ENCODE peak calls at places on chromosomes 6 and 20, in six cellular contexts. S is breast epithelium, E is PC-3, B is mammary epithelial cell, M is GM23248, C is Karpas-422. L is an unnamed sample.

GRCh38 chr6:14464049-14464448 is 346.5 kb downstream of the CD83 start:
- DNase-seq in B (peak; percentile 46), M (peak; percentile 42), S (no peak), E (no peak), C (no peak), L (peak; percentile 24)

GRCh38 chr6:131844243-131844841 is 36.5 kb downstream of the ENPP1 start:
- DNase-seq in B (no peak), C (no peak), M (peak; percentile 46), E (peak; percentile 74), S (no peak), L (no peak)

GRCh38 chr20:58993332-58994248 is 12.5 kb downstream of the NELFCD start:
- DNase-seq in E (peak; percentile 25), B (no peak), M (no peak), S (no peak), C (peak; percentile 51), L (no peak)

GRCh38 chr6:43807228-43808061 is 37.4 kb downstream of the VEGFA start:
- DNase-seq in B (no peak), E (no peak), S (no peak), M (peak; percentile 12), C (no peak), L (no peak)

GRCh38 chr20:37294262-37294981 is 5.0 kb downstream of the MANBAL start:
- DNase-seq in B (no peak), M (peak; percentile 90), C (no peak), S (no peak), E (no peak), L (no peak)

GRCh38 chr20:17685168-17685567 is 3.1 kb upstream of the RRBP1 start:
- DNase-seq in E (no peak), M (no peak), C (no peak), B (peak; percentile 16), S (no peak), L (no peak)

GRCh38 chr6:164832410-164832809 is 477.0 kb downstream of the C6orf118 start:
- DNase-seq in E (no peak), M (no peak), B (no peak), C (no peak), S (no peak), L (no peak)

GRCh38 chr6:88381289-88381642 is 215.1 kb upstream of the CNR1 start:
- DNase-seq in C (no peak), M (no peak), S (no peak), B (no peak), E (no peak), L (no peak)

GRCh38 chr6:130320908-130321307 is 44.9 kb upstream of the TMEM200A start:
- DNase-seq in C (no peak), B (no peak), M (peak; percentile 30), E (peak; percentile 37), S (no peak), L (no peak)

GRCh38 chr6:97085772-97086171 is 161.2 kb downstream of the KLHL32 start:
- DNase-seq in M (peak; percentile 80), S (no peak), C (no peak), E (no peak), B (no peak), L (no peak)

GRCh38 chr6:167811040-167811439 is 15.7 kb upstream of the AFDN start:
- DNase-seq in S (no peak), B (no peak), C (no peak), M (no peak), E (no peak), L (no peak)

GRCh38 chr20:51387125-51387865 is 155.2 kb downstream of the NFATC2 start:
- DNase-seq in B (no peak), E (no peak), M (no peak), S (no peak), C (peak; percentile 81), L (peak; percentile 71)

GRCh38 chr6:89335164-89335563 is 17.4 kb downstream of the UBE2J1 start:
- DNase-seq in S (no peak), M (no peak), C (no peak), B (no peak), E (no peak), L (no peak)

GRCh38 chr6:116492331-116493067 is 18.9 kb upstream of the CALHM5 start:
- DNase-seq in S (no peak), C (no peak), M (no peak), B (no peak), E (no peak), L (peak; percentile 13)

GRCh38 chr6:33787954-33788693 is 806 bp downstream of the LEMD2 start:
- DNase-seq in M (peak; percentile 89), B (peak; percentile 66), E (peak; percentile 56), S (peak; percentile 64), C (peak; percentile 83), L (peak; percentile 88)

GRCh38 chr20:33927703-33928102 is 66.0 kb upstream of the RALY start:
- DNase-seq in S (no peak), E (no peak), C (no peak), M (no peak), B (no peak), L (no peak)

GRCh38 chr6:88072462-88072861 is 24.8 kb downstream of the SPACA1 start:
- DNase-seq in B (no peak), C (no peak), E (peak; percentile 2), S (no peak), M (no peak), L (no peak)

GRCh38 chr20:23566199-23566932 is 1.9 kb downstream of the CST9L start:
- DNase-seq in B (no peak), C (no peak), E (no peak), S (no peak), M (no peak), L (no peak)

GRCh38 chr6:145137425-145137824 is 597.9 kb downstream of the EPM2A start:
- DNase-seq in M (peak; percentile 47), B (no peak), E (peak; percentile 42), S (no peak), C (peak; percentile 69), L (no peak)

GRCh38 chr6:133645000-133645619 is 243.8 kb upstream of the TCF21 start:
- DNase-seq in B (no peak), M (peak; percentile 53), C (no peak), E (no peak), S (no peak), L (no peak)

GRCh38 chr20:2756056-2756611 is 44.3 kb downstream of the CPXM1 start:
- DNase-seq in M (peak; percentile 55), E (peak; percentile 71), B (no peak), S (no peak), C (no peak), L (peak; percentile 91)

GRCh38 chr6:128696651-128697391 is 176.4 kb upstream of the PTPRK start:
- DNase-seq in E (peak; percentile 87), S (no peak), C (no peak), B (peak; percentile 71), M (peak; percentile 79), L (no peak)

GRCh38 chr20:12057778-12058177 is 140.1 kb downstream of the BTBD3 start:
- DNase-seq in B (no peak), E (no peak), M (no peak), S (no peak), C (no peak), L (peak; percentile 49)

GRCh38 chr6:31139599-31139998 is 733 bp upstream of the PSORS1C2 start:
- DNase-seq in B (no peak), C (no peak), E (peak; percentile 30), S (peak; percentile 51), M (peak; percentile 33), L (peak; percentile 87)

GRCh38 chr20:16707674-16708073 is 22.2 kb upstream of the SNRPB2 start:
- DNase-seq in C (peak; percentile 59), M (no peak), B (peak; percentile 9), E (peak; percentile 5), S (no peak), L (no peak)

GRCh38 chr6:17318435-17319165 is 37.4 kb downstream of the RBM24 start:
- DNase-seq in M (no peak), B (no peak), E (no peak), S (no peak), C (no peak), L (no peak)

GRCh38 chr6:17315262-17315661 is 34.1 kb downstream of the RBM24 start:
- DNase-seq in M (no peak), S (no peak), B (no peak), E (no peak), C (no peak), L (no peak)

GRCh38 chr6:17311595-17312311 is 30.6 kb downstream of the RBM24 start:
- DNase-seq in C (no peak), B (no peak), E (no peak), M (peak; percentile 4), S (no peak), L (no peak)

DNA sequence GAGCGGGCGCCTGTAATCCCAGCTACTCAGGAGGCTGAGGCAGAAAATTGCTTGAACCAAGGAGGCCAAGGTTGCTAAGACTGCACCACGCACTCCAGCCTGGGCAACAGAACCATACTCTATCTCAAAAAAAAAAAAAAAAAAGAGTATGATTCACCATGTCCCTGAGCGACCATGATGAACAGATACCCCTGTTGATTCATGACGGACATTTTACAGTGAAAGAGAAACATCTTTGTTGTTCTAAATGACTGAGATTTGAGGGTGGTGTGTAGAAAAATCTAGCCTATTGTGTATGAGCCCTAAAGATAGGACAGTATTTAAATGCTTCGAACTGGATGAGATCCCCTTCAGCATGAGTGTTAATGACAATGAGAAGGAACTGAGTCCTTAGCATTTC is 32.8 kb downstream of the RBM24 start:
- DNase-seq in E (no peak), M (no peak), B (no peak), C (no peak), S (no peak), L (no peak)
- H3K27me3 ChIP-seq in E (no peaks in the 10 kb centered on the region), M (no peaks in the 10 kb centered on the region), B (no peaks in the 10 kb centered on the region), C (no peaks in the 10 kb centered on the region), S (no peaks in the 10 kb centered on the region), L (no peaks in the 10 kb centered on the region)

GRCh38 chr20:63054695-63055240 is 48.0 kb upstream of the BHLHE23 start:
- DNase-seq in M (no peak), S (no peak), E (no peak), C (no peak), B (no peak), L (peak; percentile 35)
- H3K27me3 ChIP-seq in M (peaks cover 29% of the 10 kb centered on the region), S (peaks cover 53% of the 10 kb centered on the region), E (peaks cover 55% of the 10 kb centered on the region), C (no peaks in the 10 kb centered on the region), B (peaks cover 5% of the 10 kb centered on the region), L (no peaks in the 10 kb centered on the region)

GRCh38 chr20:46298374-46298773 is 9.9 kb downstream of the CDH22 start:
- DNase-seq in M (no peak), S (no peak), E (no peak), C (no peak), B (no peak), L (no peak)
- H3K27me3 ChIP-seq in M (peaks cover 8% of the 10 kb centered on the region), S (peaks cover 71% of the 10 kb centered on the region), E (peaks cover 78% of the 10 kb centered on the region), C (no peaks in the 10 kb centered on the region), B (no peaks in the 10 kb centered on the region), L (peaks cover 2% of the 10 kb centered on the region)

DNA sequence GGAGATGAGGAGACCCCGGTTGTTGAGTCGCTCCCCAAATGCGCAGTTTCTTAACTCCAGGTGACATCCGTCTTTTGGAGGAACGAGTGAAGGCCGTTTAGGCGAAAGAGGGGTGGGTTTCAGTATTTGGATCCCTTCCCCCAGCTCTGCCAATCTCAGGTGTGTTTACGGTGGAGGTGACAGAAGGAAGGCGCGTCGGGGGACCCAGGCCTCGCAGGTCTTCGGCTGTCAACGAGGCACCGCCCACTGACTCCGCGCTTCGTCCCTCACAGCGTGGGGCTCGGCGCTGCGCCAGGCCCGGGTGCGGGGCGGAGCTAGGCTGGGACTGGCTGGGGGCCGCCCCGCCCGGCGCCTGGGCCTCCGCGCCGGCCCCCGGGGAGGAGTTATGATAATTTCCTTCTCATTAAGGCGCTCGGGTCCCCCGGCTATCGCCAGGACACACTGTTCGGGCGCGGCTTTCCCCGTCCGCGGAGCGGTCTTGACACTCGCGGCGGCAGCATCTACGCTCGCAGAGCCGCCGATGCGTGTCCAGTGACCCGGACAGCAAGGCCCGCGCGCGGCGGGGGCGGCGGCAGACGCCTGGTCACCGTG is at the start of gene TFAP2C:
- DNase-seq in M (peak; percentile 90), S (peak; percentile 91), C (no peak), E (peak; percentile 98), B (peak; percentile 78), L (peak; percentile 97)
- H3K27me3 ChIP-seq in M (no peaks in the 10 kb centered on the region), S (peaks cover 63% of the 10 kb centered on the region), C (no peaks in the 10 kb centered on the region), E (no peaks in the 10 kb centered on the region), B (peaks cover 2% of the 10 kb centered on the region), L (peaks cover 49% of the 10 kb centered on the region)